ENCODE peak calls at places on chromosomes 3 and 15, in six cellular contexts. N, M, T, A, O and H are unnamed samples.

GRCh38 chr15:78944202-78944625 is 632 bp downstream of the CTSH start:
- DNase-seq in N (no peak), M (peak), T (no peak), A (no peak), O (peak), H (no peak)

GRCh38 chr3:195240939-195241338 is 30.0 kb downstream of the XXYLT1 start:
- DNase-seq in N (no peak), M (no peak), T (no peak), A (no peak), O (no peak), H (no peak)

GRCh38 chr3:126467611-126467955 is 8.1 kb downstream of the ZXDC start:
- DNase-seq in N (no peak), M (no peak), T (peak), A (no peak), O (no peak), H (no peak)

GRCh38 chr3:108202080-108202479 is 20.1 kb downstream of the IFT57 start:
- DNase-seq in N (no peak), M (peak), T (no peak), A (no peak), O (no peak), H (no peak)

GRCh38 chr15:40630313-40630712 is 36.3 kb downstream of the KNL1 start:
- DNase-seq in N (no peak), M (no peak), T (no peak), A (no peak), O (no peak), H (no peak)

GRCh38 chr15:40495516-40495915 is 24.7 kb downstream of the CHST14 start:
- DNase-seq in N (no peak), M (no peak), T (no peak), A (no peak), O (no peak), H (no peak)

GRCh38 chr3:112770907-112771306 is 75.8 kb downstream of the CD200R1L start:
- DNase-seq in N (no peak), M (no peak), T (no peak), A (no peak), O (no peak), H (no peak)

GRCh38 chr3:58266577-58266976 is 29.0 kb downstream of the ABHD6 start:
- DNase-seq in N (no peak), M (no peak), T (no peak), A (peak), O (no peak), H (no peak)

GRCh38 chr3:171464462-171464861 is 4.3 kb upstream of the TNIK start:
- DNase-seq in N (no peak), M (no peak), T (no peak), A (no peak), O (no peak), H (no peak)

GRCh38 chr3:194736896-194737600 is 51.4 kb downstream of the FAM43A start:
- DNase-seq in N (no peak), M (no peak), T (no peak), A (peak), O (no peak), H (no peak)

GRCh38 chr3:122858373-122858772 is 63.5 kb downstream of the SLC49A4 start:
- DNase-seq in N (peak), M (no peak), T (no peak), A (peak), O (peak), H (peak)

GRCh38 chr15:80604583-80605506 is 90.3 kb upstream of the ABHD17C start:
- DNase-seq in N (no peak), M (no peak), T (no peak), A (no peak), O (no peak), H (no peak)

GRCh38 chr3:124631727-124632126 is 98.5 kb upstream of the UMPS start:
- DNase-seq in N (no peak), M (no peak), T (no peak), A (no peak), O (no peak), H (no peak)

GRCh38 chr3:44125241-44125640 is 116.4 kb upstream of the TOPAZ1 start:
- DNase-seq in N (no peak), M (no peak), T (no peak), A (no peak), O (no peak), H (no peak)

GRCh38 chr3:190568036-190568435 is 54.2 kb downstream of the IL1RAP start:
- DNase-seq in N (no peak), M (no peak), T (no peak), A (no peak), O (no peak), H (no peak)

GRCh38 chr3:79028916-79029315 is 738.9 kb downstream of the ROBO1 start:
- DNase-seq in N (no peak), M (no peak), T (no peak), A (no peak), O (no peak), H (no peak)

GRCh38 chr3:177465243-177465642 is 268.0 kb upstream of the TBL1XR1 start:
- DNase-seq in N (no peak), M (no peak), T (no peak), A (no peak), O (no peak), H (no peak)

GRCh38 chr3:99875925-99876781 is 58.5 kb downstream of the CMSS1 start:
- DNase-seq in N (no peak), M (peak), T (peak), A (no peak), O (peak), H (no peak)

GRCh38 chr15:96234109-96234892 is 96.2 kb upstream of the NR2F2 start:
- DNase-seq in N (no peak), M (peak), T (no peak), A (no peak), O (no peak), H (no peak)
- H3K4me3 ChIP-seq in N (no peak), M (no peak), T (no peak), A (no peak), O (no peak), H (no peak)

GRCh38 chr3:47482411-47482810 is 6.7 kb upstream of the SCAP start:
- DNase-seq in N (no peak), M (peak), T (no peak), A (no peak), O (no peak), H (no peak)

GRCh38 chr3:47491186-47491585 is 15.4 kb upstream of the SCAP start:
- DNase-seq in N (no peak), M (no peak), T (no peak), A (peak), O (no peak), H (no peak)

GRCh38 chr3:47487265-47487664 is 11.5 kb upstream of the SCAP start:
- DNase-seq in N (no peak), M (no peak), T (no peak), A (no peak), O (no peak), H (no peak)

GRCh38 chr3:47491777-47492176 is 16.0 kb upstream of the SCAP start:
- DNase-seq in N (no peak), M (no peak), T (no peak), A (peak), O (no peak), H (no peak)

GRCh38 chr3:47485812-47486211 is 10.1 kb upstream of the SCAP start:
- DNase-seq in N (no peak), M (no peak), T (no peak), A (no peak), O (no peak), H (no peak)
- H3K4me3 ChIP-seq in N (no peak), M (no peak), T (no peak), A (no peak), O (no peak), H (no peak)

GRCh38 chr3:15330031-15330596 is 2.3 kb downstream of the SH3BP5 start:
- DNase-seq in N (no peak), M (peak), T (no peak), A (no peak), O (no peak), H (no peak)
- H3K4me3 ChIP-seq in N (no peak), M (peak), T (no peak), A (peak), O (no peak), H (no peak)

DNA sequence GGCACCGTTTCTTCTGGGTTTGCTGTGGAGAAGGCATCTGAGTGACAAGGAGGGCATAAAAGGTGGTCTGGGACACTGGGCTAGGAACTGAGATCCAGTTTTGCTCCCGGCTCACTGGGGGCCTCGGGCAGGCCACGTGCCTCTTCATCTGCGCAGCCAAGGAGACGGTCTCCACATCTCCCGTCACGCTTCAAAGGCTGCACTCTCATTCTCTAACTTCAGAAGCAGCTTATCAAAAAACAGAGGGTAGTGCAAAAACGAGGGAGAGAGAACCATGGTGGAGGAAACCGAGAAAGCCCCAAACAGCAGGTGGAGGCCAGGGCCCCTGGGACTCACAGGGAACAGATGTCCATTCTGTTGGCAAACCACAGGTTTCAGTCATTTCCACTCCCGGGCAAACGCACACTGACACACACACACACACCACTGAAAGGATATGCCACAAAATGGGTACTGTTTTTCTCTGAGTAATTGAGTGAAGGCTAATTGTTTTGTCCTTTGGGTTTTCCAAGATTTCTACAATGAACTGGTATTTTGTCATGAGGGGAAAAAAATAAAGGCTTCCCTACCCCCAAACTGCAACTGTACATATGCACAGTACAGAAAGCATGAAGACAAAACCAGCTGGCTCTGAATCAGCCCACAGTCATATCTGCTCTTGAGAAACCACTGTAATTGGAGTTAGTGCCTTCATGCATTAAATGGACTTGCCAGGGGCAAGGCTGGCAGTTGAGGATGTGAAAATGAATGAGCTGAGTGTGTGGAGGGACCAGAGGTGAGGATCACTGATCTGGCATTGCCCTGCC is 71.9 kb downstream of the MGLL start:
- DNase-seq in N (no peak), M (no peak), T (peak), A (peak), O (no peak), H (peak)
- H3K4me3 ChIP-seq in N (no peak), M (no peak), T (no peak), A (no peak), O (no peak), H (no peak)

DNA sequence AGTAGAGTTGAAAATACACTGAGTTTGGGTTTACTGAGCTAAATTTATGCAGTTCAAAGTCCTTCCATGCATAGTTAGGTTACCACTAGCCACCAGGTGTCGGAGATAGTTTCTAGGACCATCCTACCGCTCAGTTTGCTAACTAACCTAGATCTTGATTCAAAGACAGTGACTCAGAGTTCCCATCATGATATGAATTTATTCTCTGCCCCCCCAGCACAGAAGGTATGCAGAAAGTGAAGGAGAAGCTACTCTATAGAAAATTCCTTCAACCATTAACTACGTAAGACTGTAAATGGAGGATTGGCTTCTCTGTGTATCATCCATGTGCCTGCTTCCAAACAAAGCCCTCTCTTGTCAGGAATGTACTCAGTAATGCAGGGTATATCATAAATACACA is 106.1 kb upstream of the SLC6A6 start:
- DNase-seq in N (no peak), M (no peak), T (no peak), A (no peak), O (peak), H (no peak)
- H3K4me3 ChIP-seq in N (no peak), M (no peak), T (no peak), A (no peak), O (peak), H (no peak)

GRCh38 chr15:96947830-96948229 is 617.3 kb downstream of the NR2F2 start:
- DNase-seq in N (no peak), M (no peak), T (no peak), A (no peak), O (no peak), H (no peak)
- H3K4me3 ChIP-seq in N (no peak), M (no peak), T (no peak), A (no peak), O (no peak), H (no peak)

DNA sequence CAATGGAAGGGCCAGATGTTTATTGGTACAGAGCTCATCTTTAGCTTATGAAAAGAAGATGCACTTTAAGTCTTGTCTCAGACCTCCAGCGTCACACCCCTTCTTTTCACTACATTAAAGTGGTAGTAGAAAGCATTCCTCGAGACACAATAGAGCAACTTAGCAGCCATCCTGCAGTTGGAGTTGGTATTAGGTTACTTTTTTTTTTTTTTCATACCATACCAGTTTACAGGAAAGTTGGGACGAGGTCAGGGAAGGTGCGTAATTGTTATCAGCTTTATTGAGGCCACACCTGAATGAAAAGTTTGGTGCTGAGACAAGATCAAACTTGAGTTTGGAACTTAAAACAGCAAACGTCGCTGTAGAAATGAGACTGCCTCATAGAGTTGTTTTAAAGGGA is 203.8 kb downstream of the SOX2 start:
- DNase-seq in N (no peak), M (no peak), T (no peak), A (no peak), O (no peak), H (no peak)
- H3K4me3 ChIP-seq in N (no peak), M (no peak), T (no peak), A (no peak), O (no peak), H (no peak)

GRCh38 chr15:65953622-65954021 is 84.3 kb downstream of the RAB11A start:
- DNase-seq in N (no peak), M (no peak), T (no peak), A (peak), O (no peak), H (no peak)

GRCh38 chr15:65952425-65953053 is 83.2 kb downstream of the RAB11A start:
- DNase-seq in N (no peak), M (peak), T (no peak), A (peak), O (peak), H (no peak)

GRCh38 chr15:65956307-65956706 is 87.0 kb downstream of the RAB11A start:
- DNase-seq in N (no peak), M (no peak), T (no peak), A (no peak), O (no peak), H (no peak)

GRCh38 chr15:65957451-65957850 is 88.2 kb downstream of the RAB11A start:
- DNase-seq in N (no peak), M (no peak), T (no peak), A (no peak), O (no peak), H (no peak)

DNA sequence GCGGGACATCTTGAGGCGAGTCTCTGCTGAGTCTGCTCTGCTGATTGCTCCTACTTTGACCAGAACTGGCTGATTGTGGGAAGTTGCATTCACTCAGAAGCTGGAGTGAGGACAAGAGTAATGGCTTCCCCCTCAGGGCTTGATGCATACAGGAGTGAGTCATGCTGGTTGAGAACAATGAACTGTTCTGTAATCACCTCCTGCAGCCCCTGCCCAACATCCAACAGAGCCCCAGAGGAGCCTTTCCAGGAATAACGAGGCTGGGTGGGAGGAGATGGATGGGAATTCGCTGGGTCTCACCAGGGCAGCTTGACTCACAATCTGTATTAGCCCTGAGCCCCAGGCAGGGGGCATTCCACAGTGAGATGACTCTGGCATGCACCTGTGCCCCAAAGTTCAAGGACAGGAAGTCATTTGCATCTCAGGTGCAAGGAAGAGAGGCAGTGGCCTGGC is 85.0 kb downstream of the RAB11A start:
- DNase-seq in N (peak), M (no peak), T (no peak), A (peak), O (no peak), H (no peak)
- H3K4me3 ChIP-seq in N (no peak), M (no peak), T (no peak), A (no peak), O (no peak), H (no peak)

GRCh38 chr3:9703240-9703639 is 393 bp upstream of the CPNE9 start:
- DNase-seq in N (no peak), M (peak), T (no peak), A (no peak), O (no peak), H (no peak)
- H3K4me3 ChIP-seq in N (no peak), M (no peak), T (no peak), A (no peak), O (peak), H (no peak)